ENCODE peak calls at places on chromosomes 4 and X, in six cellular contexts. G, B, Y, X, S and Z are unnamed samples.

GRCh38 chrX:14038375-14039077 is 8.8 kb upstream of the GEMIN8 start:
- DNase-seq in B (no peak), S (no peak), Y (no peak), X (no peak), G (no peak), Z (no peak)

GRCh38 chr4:187417761-187418160 is 577.8 kb upstream of the ZFP42 start:
- DNase-seq in Y (no peak), S (no peak), B (no peak), G (no peak), X (no peak), Z (no peak)

GRCh38 chrX:56800801-56801200 is 71.8 kb downstream of the NBDY start:
- DNase-seq in Y (peak), S (no peak), G (no peak), B (no peak), X (no peak), Z (no peak)

GRCh38 chr4:68299492-68300457 is 50.1 kb downstream of the YTHDC1 start:
- DNase-seq in G (no peak), X (no peak), Y (no peak), S (no peak), B (no peak), Z (no peak)

GRCh38 chrX:124098089-124098488 is 136.6 kb downstream of the STAG2 start:
- DNase-seq in S (no peak), X (no peak), G (no peak), B (no peak), Y (no peak), Z (peak)

GRCh38 chr4:84238247-84239090 is 260.6 kb downstream of the NKX6-1 start:
- DNase-seq in G (peak), X (no peak), S (no peak), Y (no peak), B (no peak), Z (peak)

GRCh38 chr4:152032722-152033131 is 271.9 kb upstream of the GATB start:
- DNase-seq in Y (no peak), S (no peak), G (peak), X (no peak), B (no peak), Z (peak)

GRCh38 chr4:61882381-61882780 is 682.3 kb downstream of the ADGRL3 start:
- DNase-seq in B (no peak), S (no peak), Y (no peak), X (no peak), G (no peak), Z (no peak)

GRCh38 chr4:88382621-88383020 is 4.0 kb downstream of the HERC6 start:
- DNase-seq in B (no peak), S (no peak), X (no peak), Y (peak), G (no peak), Z (no peak)